ENCODE peak calls at places on chromosomes 5 and 9, in ten cellular contexts. One of them, this sample, is unnamed.

GRCh38 chr9:23824241-23825142 is 1.5 kb downstream of the ELAVL2 start:
- DNase-seq in suprapubic skin: no peak
- DNase-seq in transverse colon: peak; percentile 20
- DNase-seq in stomach: no peak
- DNase-seq in H1: no peak
- DNase-seq in upper lobe of left lung: peak; percentile 49
- DNase-seq in SK-N-SH: peak; percentile 52
- DNase-seq in sigmoid colon: no peak
- DNase-seq in HepG2: no peak
- DNase-seq in A549: no peak
- DNase-seq in this sample: no peak

GRCh38 chr5:139884144-139884543 is 88.5 kb downstream of the PSD2 start:
- DNase-seq in suprapubic skin: no peak
- DNase-seq in transverse colon: no peak
- DNase-seq in stomach: no peak
- DNase-seq in H1: no peak
- DNase-seq in upper lobe of left lung: no peak
- DNase-seq in SK-N-SH: no peak
- DNase-seq in sigmoid colon: peak; percentile 78
- DNase-seq in HepG2: no peak
- DNase-seq in A549: no peak
- DNase-seq in this sample: no peak

GRCh38 chr5:136159457-136159856 is 26.8 kb downstream of the SMAD5 start:
- DNase-seq in suprapubic skin: no peak
- DNase-seq in transverse colon: no peak
- DNase-seq in stomach: no peak
- DNase-seq in H1: no peak
- DNase-seq in upper lobe of left lung: no peak
- DNase-seq in SK-N-SH: no peak
- DNase-seq in sigmoid colon: no peak
- DNase-seq in HepG2: no peak
- DNase-seq in A549: no peak
- DNase-seq in this sample: no peak

GRCh38 chr9:27726244-27727141 is 153.2 kb upstream of the C9orf72 start:
- DNase-seq in suprapubic skin: no peak
- DNase-seq in transverse colon: peak; percentile 59
- DNase-seq in stomach: peak; percentile 52
- DNase-seq in H1: peak; percentile 56
- DNase-seq in upper lobe of left lung: no peak
- DNase-seq in SK-N-SH: peak; percentile 50
- DNase-seq in sigmoid colon: no peak
- DNase-seq in HepG2: peak; percentile 46
- DNase-seq in A549: peak; percentile 68
- DNase-seq in this sample: peak; percentile 11

GRCh38 chr5:68071731-68072130 is 143.8 kb upstream of the PIK3R1 start:
- DNase-seq in suprapubic skin: no peak
- DNase-seq in transverse colon: no peak
- DNase-seq in stomach: no peak
- DNase-seq in H1: no peak
- DNase-seq in upper lobe of left lung: no peak
- DNase-seq in SK-N-SH: no peak
- DNase-seq in sigmoid colon: no peak
- DNase-seq in HepG2: no peak
- DNase-seq in A549: no peak
- DNase-seq in this sample: no peak

GRCh38 chr5:143404416-143405062 is 1.1 kb upstream of the NR3C1 start:
- DNase-seq in suprapubic skin: peak; percentile 91
- DNase-seq in transverse colon: peak; percentile 78
- DNase-seq in stomach: peak; percentile 75
- DNase-seq in H1: no peak
- DNase-seq in upper lobe of left lung: peak; percentile 90
- DNase-seq in SK-N-SH: peak; percentile 77
- DNase-seq in sigmoid colon: peak; percentile 91
- DNase-seq in HepG2: peak; percentile 28
- DNase-seq in A549: peak; percentile 92
- DNase-seq in this sample: peak; percentile 78

GRCh38 chr5:100232730-100233129 is 302.4 kb upstream of the FAM174A start:
- DNase-seq in suprapubic skin: no peak
- DNase-seq in transverse colon: no peak
- DNase-seq in stomach: no peak
- DNase-seq in H1: no peak
- DNase-seq in upper lobe of left lung: no peak
- DNase-seq in SK-N-SH: no peak
- DNase-seq in sigmoid colon: no peak
- DNase-seq in HepG2: no peak
- DNase-seq in A549: no peak
- DNase-seq in this sample: no peak

GRCh38 chr9:121827251-121827967 is 176.0 kb downstream of the DAB2IP start:
- DNase-seq in suprapubic skin: no peak
- DNase-seq in transverse colon: no peak
- DNase-seq in stomach: no peak
- DNase-seq in H1: no peak
- DNase-seq in upper lobe of left lung: no peak
- DNase-seq in SK-N-SH: no peak
- DNase-seq in sigmoid colon: peak; percentile 42
- DNase-seq in HepG2: no peak
- DNase-seq in A549: no peak
- DNase-seq in this sample: peak; percentile 13

GRCh38 chr5:116084231-116084630 is 594 bp upstream of the COMMD10 start:
- DNase-seq in suprapubic skin: no peak
- DNase-seq in transverse colon: peak; percentile 23
- DNase-seq in stomach: peak; percentile 31
- DNase-seq in H1: no peak
- DNase-seq in upper lobe of left lung: peak; percentile 43
- DNase-seq in SK-N-SH: peak; percentile 52
- DNase-seq in sigmoid colon: no peak
- DNase-seq in HepG2: no peak
- DNase-seq in A549: peak; percentile 12
- DNase-seq in this sample: no peak

GRCh38 chr5:76943006-76943405 is 9.8 kb upstream of the CRHBP start:
- DNase-seq in suprapubic skin: no peak
- DNase-seq in transverse colon: no peak
- DNase-seq in stomach: no peak
- DNase-seq in H1: no peak
- DNase-seq in upper lobe of left lung: no peak
- DNase-seq in SK-N-SH: no peak
- DNase-seq in sigmoid colon: no peak
- DNase-seq in HepG2: no peak
- DNase-seq in A549: no peak
- DNase-seq in this sample: no peak

GRCh38 chr5:34511063-34511462 is 145.1 kb upstream of the RAI14 start:
- DNase-seq in suprapubic skin: no peak
- DNase-seq in transverse colon: no peak
- DNase-seq in stomach: no peak
- DNase-seq in H1: no peak
- DNase-seq in upper lobe of left lung: no peak
- DNase-seq in SK-N-SH: no peak
- DNase-seq in sigmoid colon: no peak
- DNase-seq in HepG2: no peak
- DNase-seq in A549: no peak
- DNase-seq in this sample: no peak

GRCh38 chr9:1202512-1203285 is 152.5 kb downstream of the DMRT2 start:
- DNase-seq in suprapubic skin: no peak
- DNase-seq in transverse colon: no peak
- DNase-seq in stomach: no peak
- DNase-seq in H1: no peak
- DNase-seq in upper lobe of left lung: no peak
- DNase-seq in SK-N-SH: no peak
- DNase-seq in sigmoid colon: no peak
- DNase-seq in HepG2: no peak
- DNase-seq in A549: no peak
- DNase-seq in this sample: no peak

GRCh38 chr5:126868961-126869451 is 92.1 kb downstream of the LMNB1 start:
- DNase-seq in suprapubic skin: no peak
- DNase-seq in transverse colon: no peak
- DNase-seq in stomach: no peak
- DNase-seq in H1: no peak
- DNase-seq in upper lobe of left lung: peak; percentile 86
- DNase-seq in SK-N-SH: peak; percentile 75
- DNase-seq in sigmoid colon: no peak
- DNase-seq in HepG2: no peak
- DNase-seq in A549: no peak
- DNase-seq in this sample: no peak

GRCh38 chr9:30732060-30732459 is 1652.4 kb upstream of the ACO1 start:
- DNase-seq in suprapubic skin: no peak
- DNase-seq in transverse colon: no peak
- DNase-seq in stomach: no peak
- DNase-seq in H1: peak; percentile 10
- DNase-seq in upper lobe of left lung: peak; percentile 18
- DNase-seq in SK-N-SH: no peak
- DNase-seq in sigmoid colon: no peak
- DNase-seq in HepG2: peak; percentile 2
- DNase-seq in A549: no peak
- DNase-seq in this sample: no peak

DNA sequence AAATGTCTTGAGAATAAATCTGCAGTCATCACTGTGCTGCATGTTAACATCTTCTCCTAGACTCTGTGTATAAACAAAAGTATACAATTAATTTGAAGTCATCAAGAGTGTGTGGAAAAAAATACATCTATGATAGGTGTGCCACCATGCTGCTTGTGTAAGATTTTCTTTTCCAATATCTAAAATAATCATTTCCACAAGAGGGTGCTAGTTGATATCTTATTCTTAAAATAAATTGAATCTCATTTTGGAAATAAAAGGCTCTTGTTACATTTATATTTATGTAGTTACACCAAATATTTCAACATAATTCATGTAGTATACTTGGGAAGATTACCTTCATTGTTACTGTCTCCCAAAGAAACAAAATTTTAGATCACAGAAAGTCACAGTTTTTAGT is 14.1 kb upstream of the MOCS2 start:
- DNase-seq in suprapubic skin: no peak
- DNase-seq in transverse colon: no peak
- DNase-seq in stomach: no peak
- DNase-seq in H1: no peak
- DNase-seq in upper lobe of left lung: no peak
- DNase-seq in SK-N-SH: no peak
- DNase-seq in sigmoid colon: no peak
- DNase-seq in HepG2: no peak
- DNase-seq in A549: no peak
- DNase-seq in this sample: no peak
- TF ChIP-seq CTCF in suprapubic skin: no peak
- TF ChIP-seq CTCF in transverse colon: peak; percentile 6
- TF ChIP-seq CTCF in stomach: no peak
- TF ChIP-seq CTCF in H1: no peak
- TF ChIP-seq CTCF in upper lobe of left lung: no peak
- TF ChIP-seq CTCF in SK-N-SH: peak; percentile 63
- TF ChIP-seq CTCF in sigmoid colon: no peak
- TF ChIP-seq CTCF in HepG2: no peak
- TF ChIP-seq CTCF in A549: peak; percentile 44
- TF ChIP-seq CTCF in this sample: no peak

DNA sequence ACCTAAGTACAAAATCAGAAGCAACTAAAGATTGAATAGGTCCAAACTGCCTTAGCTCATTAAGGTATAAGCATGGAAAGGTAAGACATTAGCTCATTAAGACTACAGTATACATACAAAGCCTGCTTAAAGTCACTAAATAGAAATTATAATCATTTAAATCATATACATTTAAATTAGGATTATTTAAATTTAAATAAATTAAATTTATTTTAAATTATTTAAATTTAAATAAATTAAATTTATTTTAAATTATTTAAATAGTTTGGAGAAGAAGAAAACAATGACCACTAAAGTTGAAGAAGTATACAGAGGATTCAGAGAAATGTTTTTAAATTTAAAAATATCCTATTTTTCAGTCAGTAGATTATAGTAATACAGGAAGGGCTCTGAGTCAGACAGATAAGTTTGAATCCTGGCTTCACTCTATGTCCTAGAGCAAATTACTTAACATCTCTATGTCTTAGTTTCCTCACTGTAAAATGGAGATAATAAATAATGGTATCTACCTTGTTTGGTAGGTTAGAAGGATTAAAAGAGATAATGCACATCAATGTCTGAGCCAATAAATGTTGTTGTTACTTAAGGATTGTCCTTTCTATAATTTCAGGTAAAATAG is 100.8 kb downstream of the KIAA0825 start:
- DNase-seq in suprapubic skin: no peak
- DNase-seq in transverse colon: no peak
- DNase-seq in stomach: no peak
- DNase-seq in H1: no peak
- DNase-seq in upper lobe of left lung: no peak
- DNase-seq in SK-N-SH: no peak
- DNase-seq in sigmoid colon: no peak
- DNase-seq in HepG2: no peak
- DNase-seq in A549: no peak
- DNase-seq in this sample: no peak
- TF ChIP-seq EP300 in suprapubic skin: no peak
- TF ChIP-seq EP300 in transverse colon: no peak
- TF ChIP-seq EP300 in stomach: no peak
- TF ChIP-seq EP300 in H1: no peak
- TF ChIP-seq EP300 in upper lobe of left lung: no peak
- TF ChIP-seq EP300 in SK-N-SH: no peak
- TF ChIP-seq EP300 in sigmoid colon: no peak
- TF ChIP-seq EP300 in HepG2: no peak
- TF ChIP-seq EP300 in A549: no peak
- TF ChIP-seq EP300 in this sample: no peak

DNA sequence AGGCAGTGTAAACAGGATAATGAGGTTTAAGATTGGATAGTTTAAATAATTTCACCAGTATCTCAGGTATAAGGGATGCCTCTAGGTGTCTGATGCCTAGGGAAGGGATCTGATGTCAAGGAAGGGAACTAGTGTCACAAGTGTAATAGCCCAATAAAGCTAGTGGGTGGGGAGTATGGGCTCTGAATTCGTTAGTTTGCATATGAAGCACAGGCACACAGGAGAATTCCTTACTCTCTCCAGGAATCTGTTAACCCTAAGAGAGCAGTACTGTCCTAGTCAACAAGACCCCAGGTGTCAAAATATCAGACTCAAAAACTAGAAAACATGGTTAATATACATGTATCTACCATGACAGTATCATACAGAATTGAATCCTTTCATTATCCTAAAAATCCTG is 352.5 kb upstream of the CYLC2 start:
- DNase-seq in suprapubic skin: no peak
- DNase-seq in transverse colon: no peak
- DNase-seq in stomach: no peak
- DNase-seq in H1: no peak
- DNase-seq in upper lobe of left lung: no peak
- DNase-seq in SK-N-SH: no peak
- DNase-seq in sigmoid colon: no peak
- DNase-seq in HepG2: no peak
- DNase-seq in A549: no peak
- DNase-seq in this sample: no peak
- TF ChIP-seq CTCF in suprapubic skin: no peak
- TF ChIP-seq CTCF in transverse colon: no peak
- TF ChIP-seq CTCF in stomach: no peak
- TF ChIP-seq CTCF in H1: no peak
- TF ChIP-seq CTCF in upper lobe of left lung: no peak
- TF ChIP-seq CTCF in SK-N-SH: no peak
- TF ChIP-seq CTCF in sigmoid colon: no peak
- TF ChIP-seq CTCF in HepG2: no peak
- TF ChIP-seq CTCF in A549: no peak
- TF ChIP-seq CTCF in this sample: no peak

DNA sequence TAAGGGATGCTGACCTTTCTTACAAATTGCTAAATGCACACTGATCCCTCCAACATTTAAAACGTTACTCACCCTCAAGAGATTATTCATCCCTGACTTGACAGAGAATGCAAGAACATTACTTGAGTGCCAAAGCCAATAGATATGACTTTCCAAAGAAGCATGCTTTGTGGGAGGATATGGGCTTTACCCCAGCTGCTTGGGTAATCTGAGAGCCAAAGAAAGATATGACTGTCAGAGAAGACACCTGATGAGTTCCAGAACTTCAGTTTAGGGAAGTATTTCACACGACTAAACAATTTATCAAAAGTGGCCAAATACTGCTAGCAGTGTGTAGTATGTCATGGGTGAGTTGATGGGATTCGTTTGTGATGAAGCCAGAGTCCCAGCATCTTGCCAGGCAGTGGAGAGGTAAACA is 7.4 kb upstream of the SPDL1 start:
- DNase-seq in suprapubic skin: no peak
- DNase-seq in transverse colon: no peak
- DNase-seq in stomach: no peak
- DNase-seq in H1: no peak
- DNase-seq in upper lobe of left lung: no peak
- DNase-seq in SK-N-SH: no peak
- DNase-seq in sigmoid colon: peak; percentile 66
- DNase-seq in HepG2: no peak
- DNase-seq in A549: no peak
- DNase-seq in this sample: no peak
- TF ChIP-seq EP300 in suprapubic skin: no peak
- TF ChIP-seq EP300 in transverse colon: no peak
- TF ChIP-seq EP300 in stomach: no peak
- TF ChIP-seq EP300 in H1: no peak
- TF ChIP-seq EP300 in upper lobe of left lung: no peak
- TF ChIP-seq EP300 in SK-N-SH: peak; percentile 100
- TF ChIP-seq EP300 in sigmoid colon: no peak
- TF ChIP-seq EP300 in HepG2: no peak
- TF ChIP-seq EP300 in A549: no peak
- TF ChIP-seq EP300 in this sample: peak; percentile 52

This sample was measured in ovary.